ENCODE peak calls at places on chromosomes 3 and 15, in four cellular contexts. K is ovary, M is thoracic aorta, E is colonic mucosa. P is an unnamed sample.
A peak's percentile ranks its signal among the peaks of the same experiment; 100 is the strongest.

GRCh38 chr3:133271491-133271890 is 128.4 kb upstream of the BFSP2 start:
- DNase-seq in E (no peak), K (no peak), M (no peak), P (no peak)

GRCh38 chr15:48469271-48469670 is 138.0 kb downstream of the DUT start:
- DNase-seq in K (no peak), M (no peak), E (no peak), P (peak; percentile 62)

GRCh38 chr3:143241556-143241955 is 122.0 kb downstream of the CHST2 start:
- DNase-seq in E (no peak), M (no peak), K (no peak), P (no peak)

GRCh38 chr3:186806173-186807055 is at the start of gene RFC4:
- DNase-seq in M (peak; percentile 32), E (peak; percentile 91), K (peak; percentile 84), P (peak; percentile 80)

GRCh38 chr15:72970965-72971746 is 81.1 kb upstream of the NEO1 start:
- DNase-seq in E (no peak), M (no peak), K (no peak), P (no peak)

GRCh38 chr3:146093928-146094327 is 67.1 kb downstream of the PLOD2 start:
- DNase-seq in E (no peak), M (no peak), K (no peak), P (no peak)

GRCh38 chr15:44489464-44489863 is 47.5 kb upstream of the EIF3J start:
- DNase-seq in K (no peak), M (no peak), E (no peak), P (peak; percentile 67)

GRCh38 chr15:92365079-92365478 is 28.6 kb upstream of the ST8SIA2 start:
- DNase-seq in M (no peak), K (no peak), E (peak; percentile 22), P (no peak)

GRCh38 chr3:172315401-172316091 is 132.7 kb downstream of the GHSR start:
- DNase-seq in K (peak; percentile 76), E (peak; percentile 56), M (no peak), P (no peak)

GRCh38 chr15:99305761-99306505 is 54.7 kb downstream of the LRRC28 start:
- DNase-seq in E (no peak), K (peak; percentile 40), M (peak; percentile 33), P (peak; percentile 46)

GRCh38 chr3:138923531-138923994 is 23.4 kb downstream of the FOXL2 start:
- DNase-seq in M (peak; percentile 39), K (peak; percentile 73), E (peak; percentile 92), P (peak; percentile 79)

GRCh38 chr3:119069725-119070124 is 35.1 kb upstream of the IGSF11 start:
- DNase-seq in K (no peak), E (no peak), M (no peak), P (no peak)

GRCh38 chr3:38127611-38128302 is 9.2 kb downstream of the ACAA1 start:
- DNase-seq in M (no peak), E (no peak), K (peak; percentile 4), P (no peak)

GRCh38 chr3:160448845-160449659 is 534 bp downstream of the TRIM59 start:
- DNase-seq in K (peak; percentile 22), M (no peak), E (no peak), P (peak; percentile 39)

GRCh38 chr15:63041982-63042878 is at the start of gene TPM1:
- DNase-seq in M (peak; percentile 66), K (peak; percentile 84), E (peak; percentile 85), P (peak; percentile 93)

GRCh38 chr3:72347819-72348319 is 500.4 kb downstream of the SHQ1 start:
- DNase-seq in M (peak; percentile 92), K (peak; percentile 49), E (peak; percentile 54), P (peak; percentile 70)

GRCh38 chr3:49213541-49213943 is 42.1 kb downstream of the KLHDC8B start:
- DNase-seq in K (no peak), M (no peak), E (no peak), P (no peak)

GRCh38 chr15:60733196-60733595 is 254.3 kb upstream of the ICE2 start:
- DNase-seq in K (no peak), E (no peak), M (no peak), P (no peak)

GRCh38 chr15:92112180-92112579 is 258.7 kb downstream of the SLCO3A1 start:
- DNase-seq in K (no peak), E (no peak), M (no peak), P (no peak)

GRCh38 chr3:159764211-159765024 is 224.2 kb upstream of the IL12A start:
- DNase-seq in M (peak; percentile 25), K (peak; percentile 32), E (peak; percentile 55), P (no peak)

GRCh38 chr3:151918253-151919029 is 45.0 kb downstream of the SUCNR1 start:
- DNase-seq in M (no peak), K (no peak), E (no peak), P (peak; percentile 56)

GRCh38 chr3:36653095-36653494 is 111.3 kb downstream of the DCLK3 start:
- DNase-seq in M (no peak), K (no peak), E (no peak), P (no peak)

GRCh38 chr3:164370970-164371369 is 707.3 kb downstream of the SI start:
- DNase-seq in M (no peak), K (no peak), E (no peak), P (no peak)

GRCh38 chr3:181622365-181622764 is 89.4 kb upstream of the SOX2 start:
- DNase-seq in E (no peak), M (no peak), K (no peak), P (peak; percentile 52)

GRCh38 chr15:93384886-93385285 is 295.9 kb upstream of the RGMA start:
- DNase-seq in K (no peak), E (no peak), M (no peak), P (no peak)

GRCh38 chr3:134485075-134485536 is 679 bp downstream of the ANAPC13 start:
- DNase-seq in E (peak; percentile 48), K (peak; percentile 35), M (no peak), P (no peak)

GRCh38 chr3:174202146-174202545 is 657.0 kb upstream of the NAALADL2 start:
- DNase-seq in K (no peak), M (no peak), E (no peak), P (no peak)

GRCh38 chr15:29570931-29571727 is 251.1 kb downstream of the TJP1 start:
- DNase-seq in M (no peak), K (no peak), E (peak; percentile 47), P (no peak)

GRCh38 chr3:38564631-38565338 is 68.6 kb downstream of the EXOG start:
- DNase-seq in K (peak; percentile 12), E (no peak), M (no peak), P (peak; percentile 23)

GRCh38 chr3:135012101-135012500 is 217.0 kb downstream of the EPHB1 start:
- DNase-seq in K (no peak), E (no peak), M (no peak), P (no peak)

DNA sequence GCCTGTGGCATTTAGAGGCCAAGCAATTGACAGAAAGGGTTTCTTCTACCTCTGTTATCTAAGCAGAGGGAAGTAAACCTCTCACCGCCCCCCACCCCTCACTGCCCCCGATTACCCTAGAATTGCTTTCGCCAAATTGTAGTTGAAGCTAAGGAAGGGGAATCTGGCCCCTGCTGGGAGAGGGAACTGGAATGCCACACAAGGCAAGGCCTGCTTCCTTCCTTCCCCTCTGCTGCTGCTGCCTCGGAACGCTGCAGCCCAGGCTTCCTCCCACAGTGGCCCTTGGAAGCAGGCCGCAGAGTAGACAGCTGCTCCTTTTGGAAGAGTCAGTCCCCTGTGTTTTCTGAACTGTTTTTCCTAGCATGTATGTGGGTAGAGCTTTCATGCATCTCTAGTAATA is 21.6 kb downstream of the RLBP1 start:
- DNase-seq in K (no peak), M (no peak), E (no peak), P (no peak)
- H3K4me1 ChIP-seq in K (no peaks in the 10 kb centered on the region), M (peaks cover 4% of the 10 kb centered on the region), E (peaks cover 8% of the 10 kb centered on the region), P (no peaks in the 10 kb centered on the region)

GRCh38 chr3:16802382-16802781 is 82.4 kb upstream of the PLCL2 start:
- DNase-seq in K (no peak), M (no peak), E (no peak), P (no peak)
- H3K27ac ChIP-seq in K (no peak overlapping the region), M (no peak overlapping the region), E (no peak overlapping the region), P (no peak overlapping the region)

GRCh38 chr3:690770-691169 is 402.1 kb upstream of the CNTN6 start:
- DNase-seq in K (no peak), M (no peak), E (no peak), P (no peak)
- H3K9me3 ChIP-seq in K (no peaks in the 10 kb centered on the region), M (no peaks in the 10 kb centered on the region), E (no peaks in the 10 kb centered on the region), P (no peaks in the 10 kb centered on the region)

GRCh38 chr15:38559908-38560307 is 4.7 kb downstream of the RASGRP1 start:
- DNase-seq in M (no peak), K (no peak), E (no peak), P (no peak)

GRCh38 chr15:38555686-38556334 is 8.8 kb downstream of the RASGRP1 start:
- DNase-seq in K (no peak), E (no peak), M (no peak), P (no peak)

GRCh38 chr15:38559131-38559530 is 5.5 kb downstream of the RASGRP1 start:
- DNase-seq in E (no peak), K (no peak), M (no peak), P (no peak)

GRCh38 chr15:38558714-38559059 is 5.9 kb downstream of the RASGRP1 start:
- DNase-seq in K (no peak), M (no peak), E (no peak), P (no peak)

GRCh38 chr15:38557855-38558713 is 6.5 kb downstream of the RASGRP1 start:
- DNase-seq in K (no peak), M (no peak), E (no peak), P (no peak)
- H3K4me1 ChIP-seq in K (no peaks in the 10 kb centered on the region), M (no peaks in the 10 kb centered on the region), E (no peaks in the 10 kb centered on the region), P (no peaks in the 10 kb centered on the region)

GRCh38 chr3:188243124-188243795 is 89.3 kb downstream of the LPP start:
- DNase-seq in M (no peak), K (no peak), E (no peak), P (no peak)
- H3K27ac ChIP-seq in M (peak overlapping the region; percentile 48), K (no peak overlapping the region), E (no peak overlapping the region), P (peak overlapping the region; percentile 23)

DNA sequence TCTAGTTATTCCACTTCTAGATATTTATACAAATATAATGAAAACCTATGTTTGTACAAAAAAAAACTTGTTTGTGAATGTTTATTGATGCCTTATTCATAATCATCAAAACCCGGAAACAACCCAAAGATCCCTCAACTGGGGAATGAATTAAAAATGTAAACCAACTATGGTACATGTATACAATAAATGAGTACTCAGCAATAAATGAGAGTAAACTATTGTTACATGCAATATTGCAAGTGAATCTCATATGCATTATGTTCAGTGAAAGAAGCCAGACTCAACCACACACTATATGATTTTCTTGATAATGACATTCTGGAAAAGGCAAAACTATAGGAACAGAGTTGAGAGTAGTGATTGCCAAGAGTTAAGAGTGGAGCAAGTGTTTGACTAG is 12.3 kb downstream of the ZNF860 start:
- DNase-seq in K (no peak), M (no peak), E (no peak), P (no peak)
- H3K9me3 ChIP-seq in K (no peaks in the 10 kb centered on the region), M (peaks cover 26% of the 10 kb centered on the region), E (no peaks in the 10 kb centered on the region), P (no peaks in the 10 kb centered on the region)

GRCh38 chr3:64555351-64555750 is 132.4 kb downstream of the ADAMTS9 start:
- DNase-seq in K (no peak), M (no peak), E (no peak), P (no peak)

GRCh38 chr3:64563776-64564175 is 124.0 kb downstream of the ADAMTS9 start:
- DNase-seq in M (no peak), K (no peak), E (no peak), P (no peak)

GRCh38 chr3:64561503-64561810 is 126.3 kb downstream of the ADAMTS9 start:
- DNase-seq in E (no peak), M (no peak), K (peak; percentile 59), P (no peak)

GRCh38 chr3:64560802-64561502 is 126.8 kb downstream of the ADAMTS9 start:
- DNase-seq in E (no peak), K (no peak), M (no peak), P (no peak)

GRCh38 chr3:64559658-64560057 is 128.1 kb downstream of the ADAMTS9 start:
- DNase-seq in K (no peak), M (no peak), E (no peak), P (no peak)
- H3K4me1 ChIP-seq in K (peaks cover 3% of the 10 kb centered on the region), M (no peaks in the 10 kb centered on the region), E (no peaks in the 10 kb centered on the region), P (no peaks in the 10 kb centered on the region)

GRCh38 chr3:123373535-123373987 is 75.3 kb downstream of the ADCY5 start:
- DNase-seq in M (no peak), K (no peak), E (no peak), P (no peak)
- H3K27ac ChIP-seq in M (peak overlapping the region; percentile 77), K (no peak overlapping the region), E (no peak overlapping the region), P (no peak overlapping the region)